ENCODE peak calls at places on chromosomes 6 and 20, in nine cellular contexts. W, T, F, I, K, M, H, X and Y are unnamed samples. For H3K4me1, the result is how much of the 10 kb centered on the place peaks cover.

GRCh38 chr6:124973780-124974179 is 11.5 kb downstream of the RNF217 start:
- DNase-seq in F (no peak), X (no peak), W (no peak), K (no peak), M (no peak), I (no peak), T (no peak), H (no peak), Y (no peak)

GRCh38 chr20:63094767-63095499 is 88.2 kb upstream of the BHLHE23 start:
- DNase-seq in F (peak), I (no peak), T (no peak), K (no peak), X (no peak), H (no peak), M (no peak), W (peak), Y (no peak)

GRCh38 chr6:13941902-13942301 is 17.1 kb downstream of the RNF182 start:
- DNase-seq in W (no peak), K (no peak), I (peak), T (no peak), F (no peak), H (no peak), M (no peak), X (no peak), Y (no peak)

GRCh38 chr6:101824551-101825345 is 431.2 kb downstream of the GRIK2 start:
- DNase-seq in X (no peak), I (peak), K (no peak), W (no peak), M (no peak), T (no peak), H (no peak), F (no peak), Y (no peak)

GRCh38 chr6:121848523-121849255 is 413.2 kb downstream of the GJA1 start:
- DNase-seq in H (no peak), X (no peak), T (no peak), M (no peak), I (peak), K (no peak), W (no peak), F (no peak), Y (no peak)

GRCh38 chr20:53345536-53346070 is 248.0 kb downstream of the ZNF217 start:
- DNase-seq in I (no peak), T (no peak), H (no peak), K (no peak), W (no peak), M (no peak), F (no peak), X (no peak), Y (no peak)

GRCh38 chr20:10982692-10983091 is 308.9 kb upstream of the JAG1 start:
- DNase-seq in M (peak), K (peak), I (peak), H (no peak), T (no peak), W (no peak), X (peak), F (peak), Y (no peak)

GRCh38 chr6:133953634-133954415 is 801 bp downstream of the TBPL1 start:
- DNase-seq in F (peak), K (no peak), M (no peak), X (no peak), I (peak), H (peak), W (no peak), T (no peak), Y (peak)

GRCh38 chr6:67663105-67663895 is 971.8 kb upstream of the ADGRB3 start:
- DNase-seq in W (no peak), K (no peak), F (no peak), X (peak), T (no peak), M (no peak), H (no peak), I (no peak), Y (no peak)

GRCh38 chr6:81238390-81238789 is 514.1 kb downstream of the TENT5A start:
- DNase-seq in M (no peak), W (no peak), X (no peak), H (no peak), K (no peak), I (peak), T (no peak), F (no peak), Y (no peak)

GRCh38 chr6:39335780-39336541 is 13.5 kb upstream of the KCNK16 start:
- DNase-seq in X (no peak), T (no peak), F (no peak), W (no peak), H (peak), M (no peak), K (no peak), I (no peak), Y (no peak)

GRCh38 chr6:39339111-39339510 is 16.6 kb upstream of the KCNK16 start:
- DNase-seq in M (no peak), I (no peak), H (no peak), X (no peak), K (no peak), W (no peak), F (no peak), T (no peak), Y (no peak)

GRCh38 chr6:39341352-39341751 is 18.9 kb upstream of the KCNK16 start:
- DNase-seq in K (no peak), H (no peak), X (no peak), T (no peak), W (no peak), F (no peak), M (no peak), I (no peak), Y (no peak)

GRCh38 chr6:39339557-39340555 is 17.4 kb upstream of the KCNK16 start:
- DNase-seq in H (no peak), F (no peak), T (no peak), M (no peak), W (peak), I (no peak), K (peak), X (no peak), Y (no peak)

DNA sequence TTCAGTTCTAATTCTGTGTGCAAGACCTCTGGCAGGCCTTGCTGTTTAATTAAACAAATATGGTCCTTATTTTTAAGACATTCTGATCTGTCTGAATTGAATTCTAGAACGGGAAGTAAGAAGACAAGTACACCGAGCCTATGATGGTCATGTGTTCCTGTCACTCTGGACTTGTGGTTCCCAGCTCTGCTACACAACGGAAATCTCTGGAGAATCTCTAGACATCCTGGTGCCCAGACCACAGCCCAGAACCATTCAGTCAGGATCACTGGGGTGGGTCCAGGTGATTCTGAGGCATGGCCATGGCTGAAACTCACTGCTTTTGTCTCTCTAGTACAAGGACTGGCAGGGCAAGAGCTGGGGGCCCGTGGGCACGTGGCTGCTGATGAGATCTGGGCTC is 15.9 kb upstream of the KCNK16 start:
- DNase-seq in X (no peak), H (no peak), M (no peak), I (no peak), W (no peak), F (no peak), K (no peak), T (no peak), Y (no peak)
- H3K4me1 ChIP-seq in X (under half), H (under half), M (under half), I (under half), W (under half), F (under half), K (under half), T (under half), Y (under half)

GRCh38 chr6:108606130-108606797 is 45.5 kb downstream of the FOXO3 start:
- DNase-seq in H (no peak), X (no peak), M (no peak), I (no peak), F (no peak), W (no peak), K (no peak), T (no peak), Y (no peak)
- H3K4me1 ChIP-seq in H (under half), X (half or more), M (under half), I (half or more), F (under half), W (half or more), K (half or more), T (under half), Y (under half)

DNA sequence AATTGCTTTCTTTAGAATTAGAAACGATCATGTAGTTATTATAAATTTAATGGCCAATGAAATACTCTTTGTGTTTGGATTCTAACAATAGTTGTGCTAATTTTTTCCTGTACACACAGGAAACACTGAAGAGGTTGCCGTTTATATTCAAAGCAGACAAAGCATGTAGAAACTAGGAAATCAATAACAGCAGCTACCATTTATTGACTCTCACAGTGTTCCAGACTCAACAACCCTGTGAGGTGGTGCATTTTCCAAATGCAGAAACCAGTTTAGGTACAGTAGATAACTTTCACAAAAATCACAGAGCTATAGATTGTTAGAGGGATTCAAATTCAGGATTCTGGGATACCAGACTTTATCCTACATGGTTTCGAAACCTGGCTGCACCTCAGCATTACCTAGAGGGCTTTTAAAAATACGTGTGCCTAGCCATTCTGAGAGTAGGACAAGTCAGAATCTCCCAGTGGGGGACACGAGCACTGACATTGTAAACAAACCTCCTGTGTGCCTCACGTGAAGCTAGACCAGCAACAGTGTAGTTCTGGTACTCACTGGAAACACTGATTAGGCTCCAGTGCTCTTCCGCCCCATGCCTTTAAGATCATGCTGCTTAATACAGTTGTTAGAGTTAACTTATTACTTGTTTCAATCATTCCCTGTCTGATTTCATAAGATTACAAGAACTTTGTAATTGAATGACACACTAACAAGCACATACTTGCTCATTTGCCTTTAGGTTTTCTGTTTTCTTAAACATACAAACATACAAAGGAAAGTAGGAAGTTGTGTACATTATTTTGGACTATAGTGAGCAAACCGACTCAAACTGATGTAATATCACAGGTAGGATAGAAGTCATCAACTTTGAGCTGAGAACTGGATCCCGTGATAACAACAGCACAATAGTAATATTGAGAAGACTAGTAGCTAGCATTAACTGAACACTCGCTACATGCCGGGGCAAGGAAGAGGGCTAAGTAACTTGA is 65.8 kb downstream of the MAP3K4 start:
- DNase-seq in W (no peak), X (no peak), H (no peak), T (no peak), K (no peak), M (no peak), I (no peak), F (no peak), Y (no peak)
- H3K4me1 ChIP-seq in W (under half), X (under half), H (under half), T (under half), K (under half), M (under half), I (under half), F (under half), Y (under half)

DNA sequence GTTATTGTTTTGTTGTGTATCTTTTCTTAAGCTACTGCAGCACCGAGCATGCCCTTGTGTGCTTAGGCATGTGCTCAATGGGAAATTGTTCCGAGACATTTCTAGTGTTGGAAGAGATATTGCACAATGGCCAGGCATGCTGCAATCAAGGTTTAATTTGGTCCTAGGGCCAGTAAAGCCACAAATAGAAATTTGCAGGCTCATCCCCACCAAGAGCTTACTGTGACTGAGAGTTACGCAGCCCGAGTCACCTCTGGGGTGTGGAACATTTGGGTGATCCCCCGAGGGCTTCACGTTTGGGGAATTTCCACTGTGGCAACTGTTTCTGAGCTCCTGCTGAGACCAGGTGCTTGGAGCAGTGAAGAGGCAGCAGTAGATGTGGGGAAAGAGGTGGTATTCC is 65.8 kb downstream of the ADTRP start:
- DNase-seq in H (no peak), T (no peak), K (peak), I (peak), W (no peak), F (peak), M (no peak), X (no peak), Y (no peak)
- H3K4me1 ChIP-seq in H (under half), T (under half), K (under half), I (under half), W (under half), F (under half), M (under half), X (under half), Y (under half)

GRCh38 chr6:17907467-17908229 is 79.8 kb downstream of the KIF13A start:
- DNase-seq in T (peak), H (no peak), K (peak), W (peak), F (peak), X (no peak), M (no peak), I (peak), Y (peak)

GRCh38 chr6:17910178-17910577 is 77.3 kb downstream of the KIF13A start:
- DNase-seq in F (no peak), H (no peak), X (no peak), I (peak), M (no peak), K (no peak), W (no peak), T (no peak), Y (no peak)

GRCh38 chr6:17912521-17912920 is 74.9 kb downstream of the KIF13A start:
- DNase-seq in X (no peak), F (no peak), H (no peak), M (no peak), W (no peak), T (no peak), I (no peak), K (no peak), Y (no peak)

GRCh38 chr6:17905611-17906592 is 81.5 kb downstream of the KIF13A start:
- DNase-seq in W (no peak), X (no peak), T (no peak), K (no peak), F (no peak), H (no peak), I (peak), M (no peak), Y (no peak)

GRCh38 chr6:17908831-17909230 is 78.6 kb downstream of the KIF13A start:
- DNase-seq in W (no peak), I (peak), K (no peak), H (no peak), M (no peak), X (no peak), F (no peak), T (no peak), Y (no peak)
- H3K4me1 ChIP-seq in W (half or more), I (under half), K (under half), H (under half), M (under half), X (under half), F (under half), T (under half), Y (under half)

DNA sequence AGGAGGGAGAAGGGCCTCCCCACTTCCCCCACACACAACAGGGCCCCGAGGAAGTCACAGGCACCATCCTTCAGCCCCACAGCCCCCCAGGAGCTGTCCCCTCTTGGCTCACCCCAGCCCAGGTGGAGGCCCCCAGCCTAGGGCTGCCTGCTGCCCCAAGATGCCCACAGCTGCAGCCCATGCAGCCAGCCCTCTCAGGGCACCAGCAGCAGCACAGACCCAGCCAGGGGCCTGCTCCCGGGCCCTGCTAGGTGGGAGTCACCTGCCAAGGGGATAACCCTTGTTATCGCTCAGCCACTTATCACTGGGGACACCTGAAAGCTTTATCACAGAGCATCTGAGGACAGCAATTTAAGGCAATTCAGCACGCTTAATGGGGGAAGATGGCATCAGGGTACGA is 55.0 kb downstream of the GRM4 start:
- DNase-seq in W (no peak), K (no peak), F (no peak), H (no peak), M (no peak), I (no peak), X (no peak), T (no peak), Y (no peak)
- H3K4me1 ChIP-seq in W (under half), K (under half), F (under half), H (under half), M (under half), I (under half), X (under half), T (under half), Y (under half)

GRCh38 chr6:158028421-158028820 is 46.8 kb downstream of the SYNJ2 start:
- DNase-seq in F (no peak), H (no peak), T (no peak), X (no peak), M (no peak), W (no peak), I (no peak), K (peak), Y (no peak)

GRCh38 chr6:158028876-158029275 is 47.2 kb downstream of the SYNJ2 start:
- DNase-seq in W (no peak), I (no peak), M (no peak), H (no peak), X (no peak), K (no peak), T (no peak), F (no peak), Y (no peak)

GRCh38 chr6:158026901-158027589 is 45.4 kb downstream of the SYNJ2 start:
- DNase-seq in W (no peak), K (no peak), I (no peak), X (no peak), F (no peak), M (no peak), H (no peak), T (no peak), Y (no peak)

GRCh38 chr6:158026054-158026900 is 44.6 kb downstream of the SYNJ2 start:
- DNase-seq in F (peak), M (no peak), K (peak), W (peak), T (no peak), H (peak), X (peak), I (peak), Y (no peak)

GRCh38 chr6:158027590-158028285 is 46.1 kb downstream of the SYNJ2 start:
- DNase-seq in I (no peak), T (no peak), K (no peak), F (peak), X (no peak), W (no peak), H (no peak), M (no peak), Y (no peak)
- H3K4me1 ChIP-seq in I (under half), T (under half), K (half or more), F (under half), X (under half), W (half or more), H (under half), M (under half), Y (under half)